ENCODE peak calls at places on chromosomes 11 and 22, in four cellular contexts. One of them, this sample, is unnamed.

GRCh38 chr22:42621505-42622002 is 6.9 kb upstream of the POLDIP3 start:
- DNase-seq in PC-3: peak
- DNase-seq in RWPE1: peak
- DNase-seq in astrocyte of the spinal cord: peak
- DNase-seq in this sample: no peak

GRCh38 chr11:128463386-128463829 is 124.0 kb downstream of the ETS1 start:
- DNase-seq in PC-3: no peak
- DNase-seq in astrocyte of the spinal cord: peak
- DNase-seq in RWPE1: no peak
- DNase-seq in this sample: peak

GRCh38 chr11:76589477-76589876 is 81.1 kb downstream of the LRRC32 start:
- DNase-seq in astrocyte of the spinal cord: no peak
- DNase-seq in RWPE1: no peak
- DNase-seq in PC-3: no peak
- DNase-seq in this sample: no peak

GRCh38 chr22:39080052-39080762 is 3.1 kb downstream of the APOBEC3G start:
- DNase-seq in PC-3: no peak
- DNase-seq in astrocyte of the spinal cord: no peak
- DNase-seq in RWPE1: no peak
- DNase-seq in this sample: no peak

GRCh38 chr11:31106963-31107576 is 262.5 kb downstream of the DCDC1 start:
- DNase-seq in RWPE1: peak
- DNase-seq in PC-3: peak
- DNase-seq in astrocyte of the spinal cord: peak
- DNase-seq in this sample: peak

GRCh38 chr22:45997077-45997774 is 20.3 kb upstream of the WNT7B start:
- DNase-seq in astrocyte of the spinal cord: peak
- DNase-seq in RWPE1: peak
- DNase-seq in PC-3: peak
- DNase-seq in this sample: no peak

GRCh38 chr11:35145249-35145648 is 6.3 kb downstream of the CD44 start:
- DNase-seq in astrocyte of the spinal cord: peak
- DNase-seq in PC-3: peak
- DNase-seq in RWPE1: no peak
- DNase-seq in this sample: no peak

GRCh38 chr11:130912552-130912951 is 3.7 kb downstream of the SNX19 start:
- DNase-seq in PC-3: no peak
- DNase-seq in astrocyte of the spinal cord: no peak
- DNase-seq in RWPE1: no peak
- DNase-seq in this sample: no peak

GRCh38 chr22:49608228-49608627 is 219.4 kb downstream of the BRD1 start:
- DNase-seq in astrocyte of the spinal cord: no peak
- DNase-seq in RWPE1: no peak
- DNase-seq in PC-3: no peak
- DNase-seq in this sample: no peak

GRCh38 chr11:91293119-91293518 is 931.5 kb upstream of the FAT3 start:
- DNase-seq in RWPE1: no peak
- DNase-seq in astrocyte of the spinal cord: no peak
- DNase-seq in PC-3: no peak
- DNase-seq in this sample: no peak

GRCh38 chr11:78417888-78418583 is 416 bp upstream of the GAB2 start:
- DNase-seq in RWPE1: peak
- DNase-seq in astrocyte of the spinal cord: peak
- DNase-seq in PC-3: peak
- DNase-seq in this sample: no peak

GRCh38 chr22:23790819-23791736 is 4.3 kb downstream of the SMARCB1 start:
- DNase-seq in astrocyte of the spinal cord: no peak
- DNase-seq in PC-3: no peak
- DNase-seq in RWPE1: no peak
- DNase-seq in this sample: no peak

GRCh38 chr11:64259533-64260067 is 8.3 kb downstream of the PLCB3 start:
- DNase-seq in PC-3: no peak
- DNase-seq in RWPE1: no peak
- DNase-seq in astrocyte of the spinal cord: no peak
- DNase-seq in this sample: no peak

GRCh38 chr22:39236321-39237275 is 8.2 kb downstream of the PDGFB start:
- DNase-seq in PC-3: no peak
- DNase-seq in astrocyte of the spinal cord: no peak
- DNase-seq in RWPE1: no peak
- DNase-seq in this sample: no peak

GRCh38 chr11:120548682-120549209 is 37.2 kb downstream of the GRIK4 start:
- DNase-seq in RWPE1: no peak
- DNase-seq in astrocyte of the spinal cord: no peak
- DNase-seq in PC-3: no peak
- DNase-seq in this sample: no peak

GRCh38 chr22:50299724-50300619 is 7.5 kb downstream of the PLXNB2 start:
- DNase-seq in PC-3: no peak
- DNase-seq in astrocyte of the spinal cord: no peak
- DNase-seq in RWPE1: no peak
- DNase-seq in this sample: no peak

GRCh38 chr11:12528487-12528886 is 145.7 kb upstream of the TEAD1 start:
- DNase-seq in PC-3: no peak
- DNase-seq in astrocyte of the spinal cord: no peak
- DNase-seq in RWPE1: no peak
- DNase-seq in this sample: no peak

GRCh38 chr11:95565692-95566091 is 223.9 kb downstream of the FAM76B start:
- DNase-seq in astrocyte of the spinal cord: no peak
- DNase-seq in RWPE1: no peak
- DNase-seq in PC-3: no peak
- DNase-seq in this sample: no peak

GRCh38 chr11:64372802-64373597 is 14.0 kb downstream of the RPS6KA4 start:
- DNase-seq in astrocyte of the spinal cord: no peak
- DNase-seq in PC-3: peak
- DNase-seq in RWPE1: no peak
- DNase-seq in this sample: peak

GRCh38 chr11:92129811-92130210 is 94.8 kb upstream of the FAT3 start:
- DNase-seq in PC-3: no peak
- DNase-seq in RWPE1: no peak
- DNase-seq in astrocyte of the spinal cord: no peak
- DNase-seq in this sample: no peak

GRCh38 chr11:45930951-45931563 is 8.6 kb downstream of the LARGE2 start:
- DNase-seq in RWPE1: peak
- DNase-seq in astrocyte of the spinal cord: no peak
- DNase-seq in PC-3: no peak
- DNase-seq in this sample: no peak
- TF ChIP-seq CTCF in RWPE1: no peak
- TF ChIP-seq CTCF in astrocyte of the spinal cord: no peak
- TF ChIP-seq CTCF in PC-3: no peak
- TF ChIP-seq CTCF in this sample: no peak

DNA sequence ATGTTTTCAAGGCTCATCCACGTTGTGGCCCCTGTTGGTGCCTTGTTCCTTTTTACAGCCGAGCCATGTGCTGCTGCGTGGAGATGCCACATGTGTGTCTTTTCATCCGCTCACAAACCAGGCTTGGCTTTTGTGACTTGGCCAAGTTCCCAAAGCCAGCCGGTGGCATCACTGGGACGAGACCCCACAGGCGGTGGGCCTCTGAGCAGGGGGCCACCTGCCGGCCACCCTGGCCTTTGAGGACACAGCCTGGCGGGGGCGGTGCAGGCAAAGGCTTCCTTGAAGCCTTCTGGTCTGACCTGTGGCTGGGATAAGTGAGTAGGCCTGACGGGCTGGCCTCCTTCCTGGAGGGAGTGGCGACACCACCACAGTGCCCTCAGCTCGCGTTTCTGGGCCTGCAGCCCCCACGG is 10.6 kb downstream of the GRK2 start:
- DNase-seq in PC-3: no peak
- DNase-seq in RWPE1: no peak
- DNase-seq in astrocyte of the spinal cord: peak
- DNase-seq in this sample: no peak
- TF ChIP-seq CTCF in PC-3: no peak
- TF ChIP-seq CTCF in RWPE1: peak
- TF ChIP-seq CTCF in astrocyte of the spinal cord: peak
- TF ChIP-seq CTCF in this sample: peak

DNA sequence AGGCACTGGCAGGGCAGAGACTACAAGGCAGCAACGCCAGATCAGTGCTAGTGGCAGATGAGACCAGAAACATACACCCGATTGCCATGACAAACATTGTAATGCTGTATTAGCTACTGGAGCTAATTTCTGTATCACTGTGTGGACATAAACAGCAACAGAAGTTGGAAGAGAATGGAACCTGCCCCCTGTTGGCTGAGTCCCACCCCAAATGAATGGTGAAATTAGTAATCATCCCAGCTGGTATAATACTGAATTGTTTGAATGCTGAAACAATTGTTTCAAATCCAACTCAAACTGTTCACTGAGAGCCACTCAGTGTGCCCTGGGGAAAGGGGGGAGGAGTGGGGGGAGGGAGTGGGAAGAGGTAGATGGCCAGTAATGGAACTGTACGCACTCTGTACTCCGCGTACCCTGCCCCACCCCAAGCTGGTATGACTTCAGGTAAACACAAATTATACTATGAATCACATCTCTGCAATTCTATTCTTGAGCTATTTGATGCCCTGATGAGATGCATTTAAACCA is 11.2 kb upstream of the BIRC3 start:
- DNase-seq in astrocyte of the spinal cord: no peak
- DNase-seq in PC-3: peak
- DNase-seq in RWPE1: peak
- DNase-seq in this sample: no peak
- TF ChIP-seq CTCF in astrocyte of the spinal cord: no peak
- TF ChIP-seq CTCF in PC-3: peak
- TF ChIP-seq CTCF in RWPE1: no peak
- TF ChIP-seq CTCF in this sample: peak

DNA sequence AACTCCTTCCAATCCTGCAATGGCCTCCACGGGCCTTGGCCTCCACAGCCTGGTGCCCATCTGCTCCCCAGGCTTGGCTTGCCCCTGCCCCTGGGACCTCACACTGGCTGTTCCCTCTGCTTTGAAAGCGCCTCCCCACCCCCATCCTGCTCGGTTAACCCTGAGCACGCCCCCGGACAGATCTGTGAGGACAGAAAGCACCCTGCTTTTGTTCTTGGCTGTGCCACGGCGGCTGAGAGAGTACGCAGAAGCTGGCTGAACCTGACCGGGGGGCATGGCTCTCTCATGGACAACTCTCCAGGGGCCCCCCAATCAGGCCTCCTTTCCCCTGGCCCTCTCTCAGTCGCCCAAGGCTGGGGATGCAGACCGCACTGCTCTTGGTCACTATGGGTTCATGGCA is 20.2 kb upstream of the RASL10A start:
- DNase-seq in PC-3: no peak
- DNase-seq in RWPE1: no peak
- DNase-seq in astrocyte of the spinal cord: no peak
- DNase-seq in this sample: no peak
- TF ChIP-seq CTCF in PC-3: no peak
- TF ChIP-seq CTCF in RWPE1: no peak
- TF ChIP-seq CTCF in astrocyte of the spinal cord: no peak
- TF ChIP-seq CTCF in this sample: no peak

GRCh38 chr11:10808553-10809372 is at the start of gene EIF4G2:
- DNase-seq in astrocyte of the spinal cord: peak
- DNase-seq in RWPE1: peak
- DNase-seq in PC-3: peak
- DNase-seq in this sample: peak
- TF ChIP-seq CTCF in astrocyte of the spinal cord: no peak
- TF ChIP-seq CTCF in RWPE1: no peak
- TF ChIP-seq CTCF in PC-3: no peak
- TF ChIP-seq CTCF in this sample: no peak

DNA sequence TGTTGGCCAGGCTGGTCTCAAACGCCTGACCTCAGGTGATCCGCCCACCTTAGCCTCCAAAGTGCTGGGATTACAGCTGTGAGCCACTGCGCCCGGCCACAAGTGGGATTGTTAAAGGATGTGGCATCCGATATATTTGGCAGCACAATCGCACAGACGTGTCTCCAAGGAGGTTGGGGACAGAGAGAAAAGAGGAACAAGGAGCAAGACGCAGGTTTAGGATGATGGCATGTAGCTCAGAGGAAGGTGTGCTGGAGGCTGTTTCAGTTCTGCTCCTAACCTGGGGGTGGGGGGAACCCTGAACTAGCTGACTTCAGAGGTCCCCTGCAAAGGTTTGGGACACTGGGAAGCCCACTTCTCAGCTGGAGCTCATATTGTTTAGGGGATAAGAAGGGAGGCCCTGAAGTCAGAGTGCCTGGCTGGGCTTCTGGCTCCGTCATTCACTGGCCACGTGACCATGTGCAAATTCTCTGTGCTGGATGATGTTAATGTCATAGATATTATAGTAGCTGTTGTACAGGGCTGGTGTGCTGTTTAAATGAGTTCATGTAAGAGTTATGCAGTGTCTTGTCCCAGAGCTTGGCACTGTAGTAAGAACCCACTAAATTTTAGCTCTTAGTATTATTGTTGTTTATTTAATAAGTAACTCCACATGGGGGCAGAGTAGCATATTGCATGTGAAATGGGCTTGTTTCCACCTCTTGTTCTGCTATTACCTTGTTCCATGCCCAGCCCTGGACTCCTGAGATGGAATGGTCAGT is 129.7 kb downstream of the ST3GAL4 start:
- DNase-seq in RWPE1: no peak
- DNase-seq in astrocyte of the spinal cord: peak
- DNase-seq in PC-3: peak
- DNase-seq in this sample: no peak
- TF ChIP-seq CTCF in RWPE1: no peak
- TF ChIP-seq CTCF in astrocyte of the spinal cord: no peak
- TF ChIP-seq CTCF in PC-3: peak
- TF ChIP-seq CTCF in this sample: peak

This sample was measured in retinal pigment epithelial cell.